ENCODE peak calls at places on chromosome 21, in eight cellular contexts. B, X, O, F, U, P, V and K are unnamed samples.

GRCh38 chr21:41098481-41098880 is 69.5 kb upstream of the BACE2 start:
- DNase-seq in B (no peak), X (no peak), O (no peak), F (no peak), U (no peak), P (no peak), V (no peak), K (no peak)

GRCh38 chr21:27060190-27060589 is 93.3 kb upstream of the ADAMTS5 start:
- DNase-seq in B (no peak), X (no peak), O (peak), F (no peak), U (no peak), P (no peak), V (peak), K (no peak)

GRCh38 chr21:45130324-45130774 is 56.0 kb downstream of the ADARB1 start:
- DNase-seq in B (no peak), X (peak), O (no peak), F (no peak), U (no peak), P (no peak), V (peak), K (no peak)

GRCh38 chr21:22880573-22880972 is 1882.4 kb downstream of the NCAM2 start:
- DNase-seq in B (no peak), X (peak), O (no peak), F (no peak), U (no peak), P (no peak), V (no peak), K (no peak)

GRCh38 chr21:30620080-30620479 is 347 bp upstream of the KRTAP20-4 start:
- DNase-seq in B (no peak), X (no peak), O (no peak), F (no peak), U (no peak), P (no peak), V (no peak), K (no peak)

GRCh38 chr21:17506936-17507335 is 5.9 kb upstream of the CXADR start:
- DNase-seq in B (no peak), X (no peak), O (no peak), F (no peak), U (no peak), P (no peak), V (no peak), K (no peak)

GRCh38 chr21:42404534-42404933 is 832 bp downstream of the UBASH3A start:
- DNase-seq in B (no peak), X (no peak), O (no peak), F (no peak), U (no peak), P (no peak), V (no peak), K (no peak)

GRCh38 chr21:42051788-42052187 is 19.3 kb upstream of the UMODL1 start:
- DNase-seq in B (no peak), X (no peak), O (no peak), F (no peak), U (no peak), P (no peak), V (no peak), K (no peak)

GRCh38 chr21:33518899-33519298 is 23.0 kb downstream of the GART start:
- DNase-seq in B (no peak), X (no peak), O (no peak), F (no peak), U (no peak), P (no peak), V (no peak), K (no peak)

GRCh38 chr21:43373387-43374227 is 53.3 kb downstream of the SIK1 start:
- DNase-seq in B (no peak), X (no peak), O (no peak), F (no peak), U (no peak), P (no peak), V (no peak), K (no peak)